ENCODE peak calls at places on chromosomes 3 and 15, in seven cellular contexts. B is HepG2, U is PC-3, N is H9, O is GM23248, P is astrocyte, M is SK-N-SH. X is an unnamed sample. For H4K20me1, the result is how much of the 10 kb centered on the place peaks cover.

GRCh38 chr15:94265009-94265408 is 33.6 kb downstream of the MCTP2 start:
- DNase-seq in N (no peak), B (no peak), P (no peak), M (no peak), O (peak), U (peak), X (peak)

GRCh38 chr15:63870403-63871209 is 36.9 kb upstream of the HERC1 start:
- DNase-seq in P (peak), M (no peak), B (peak), U (peak), N (peak), O (peak), X (peak)

GRCh38 chr3:143529018-143529478 is 319.2 kb downstream of the SLC9A9 start:
- DNase-seq in M (no peak), O (peak), B (no peak), N (no peak), U (no peak), P (no peak), X (no peak)

GRCh38 chr3:144524531-144524930 is 552.9 kb downstream of the DIPK2A start:
- DNase-seq in U (no peak), O (no peak), M (no peak), N (no peak), B (no peak), P (no peak), X (no peak)

GRCh38 chr3:185874119-185874518 is 49.3 kb upstream of the IGF2BP2 start:
- DNase-seq in M (no peak), O (no peak), P (no peak), U (no peak), B (no peak), N (peak), X (no peak)

GRCh38 chr3:135539351-135539750 is 426.2 kb upstream of the PPP2R3A start:
- DNase-seq in U (no peak), N (no peak), B (no peak), M (no peak), O (no peak), P (no peak), X (no peak)

GRCh38 chr15:68730491-68731317 is 90.0 kb downstream of the ANP32A start:
- DNase-seq in O (peak), M (peak), P (peak), B (peak), U (peak), N (peak), X (no peak)

GRCh38 chr3:72259755-72260589 is 475.0 kb upstream of the PROK2 start:
- DNase-seq in M (no peak), N (no peak), B (no peak), U (no peak), O (peak), P (no peak), X (no peak)

GRCh38 chr3:65110661-65111060 is 422.9 kb upstream of the ADAMTS9 start:
- DNase-seq in M (no peak), N (no peak), O (no peak), U (no peak), P (no peak), B (no peak), X (no peak)

DNA sequence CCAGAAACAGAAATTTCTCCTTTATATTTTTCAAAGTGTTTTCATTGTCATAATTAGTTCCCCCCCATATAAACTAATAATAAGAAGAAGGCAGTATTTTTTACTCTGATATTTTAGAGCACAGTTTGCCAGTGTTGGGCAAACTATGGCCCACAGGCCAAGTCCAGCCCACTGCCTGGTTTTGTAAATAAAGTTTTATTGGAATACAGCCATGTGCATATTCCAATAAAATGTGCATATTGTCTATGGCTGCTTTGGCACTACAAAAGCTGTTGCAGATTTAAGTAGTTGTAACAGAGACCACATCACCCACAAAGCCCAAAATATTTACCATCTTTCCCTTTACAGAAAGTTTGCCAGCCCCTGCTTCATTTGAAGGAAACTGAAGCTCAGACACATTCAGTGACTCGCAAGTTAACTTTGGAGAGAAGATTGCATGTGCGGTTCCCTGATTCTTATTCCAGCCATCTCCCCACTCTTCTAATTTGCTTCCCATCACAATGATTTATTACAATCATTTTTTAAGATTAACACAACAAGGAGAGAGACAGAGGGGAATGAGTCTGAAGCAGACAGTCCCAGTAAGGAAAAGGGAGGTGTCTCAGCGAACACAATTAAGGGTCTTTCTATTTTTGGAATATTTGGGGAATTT is 48.9 kb downstream of the RFTN1 start:
- DNase-seq in N (no peak), B (no peak), M (no peak), U (no peak), P (peak), O (peak), X (no peak)
- H4K20me1 ChIP-seq in N (under half), B (under half), M (under half), U (under half), P (under half), O (under half), X (under half)

GRCh38 chr15:58697220-58697619 is 52.3 kb downstream of the ADAM10 start:
- DNase-seq in O (no peak), B (no peak), U (no peak), N (no peak), P (no peak), M (no peak), X (no peak)
- H4K20me1 ChIP-seq in O (under half), B (under half), U (under half), N (under half), P (half or more), M (under half), X (under half)

GRCh38 chr3:128786434-128787020 is 60.5 kb downstream of the RAB7A start:
- DNase-seq in N (no peak), P (peak), M (no peak), U (no peak), B (no peak), O (peak), X (no peak)
- H4K20me1 ChIP-seq in N (under half), P (half or more), M (half or more), U (under half), B (half or more), O (under half), X (under half)

GRCh38 chr3:172177046-172177445 is 137.7 kb downstream of the FNDC3B start:
- DNase-seq in M (no peak), U (no peak), N (no peak), P (peak), B (no peak), O (peak), X (no peak)
- H4K20me1 ChIP-seq in M (under half), U (under half), N (under half), P (half or more), B (half or more), O (under half), X (under half)

GRCh38 chr3:197201840-197202452 is 96.5 kb downstream of the DLG1 start:
- DNase-seq in N (no peak), O (no peak), B (no peak), M (no peak), U (no peak), P (no peak), X (no peak)
- H4K20me1 ChIP-seq in N (under half), O (under half), B (under half), M (half or more), U (under half), P (half or more), X (under half)

GRCh38 chr15:89408512-89409183 is 74.0 kb upstream of the POLG start:
- DNase-seq in N (no peak), B (no peak), M (no peak), O (peak), U (no peak), P (no peak), X (no peak)
- H4K20me1 ChIP-seq in N (under half), B (under half), M (under half), O (under half), U (under half), P (under half), X (under half)

DNA sequence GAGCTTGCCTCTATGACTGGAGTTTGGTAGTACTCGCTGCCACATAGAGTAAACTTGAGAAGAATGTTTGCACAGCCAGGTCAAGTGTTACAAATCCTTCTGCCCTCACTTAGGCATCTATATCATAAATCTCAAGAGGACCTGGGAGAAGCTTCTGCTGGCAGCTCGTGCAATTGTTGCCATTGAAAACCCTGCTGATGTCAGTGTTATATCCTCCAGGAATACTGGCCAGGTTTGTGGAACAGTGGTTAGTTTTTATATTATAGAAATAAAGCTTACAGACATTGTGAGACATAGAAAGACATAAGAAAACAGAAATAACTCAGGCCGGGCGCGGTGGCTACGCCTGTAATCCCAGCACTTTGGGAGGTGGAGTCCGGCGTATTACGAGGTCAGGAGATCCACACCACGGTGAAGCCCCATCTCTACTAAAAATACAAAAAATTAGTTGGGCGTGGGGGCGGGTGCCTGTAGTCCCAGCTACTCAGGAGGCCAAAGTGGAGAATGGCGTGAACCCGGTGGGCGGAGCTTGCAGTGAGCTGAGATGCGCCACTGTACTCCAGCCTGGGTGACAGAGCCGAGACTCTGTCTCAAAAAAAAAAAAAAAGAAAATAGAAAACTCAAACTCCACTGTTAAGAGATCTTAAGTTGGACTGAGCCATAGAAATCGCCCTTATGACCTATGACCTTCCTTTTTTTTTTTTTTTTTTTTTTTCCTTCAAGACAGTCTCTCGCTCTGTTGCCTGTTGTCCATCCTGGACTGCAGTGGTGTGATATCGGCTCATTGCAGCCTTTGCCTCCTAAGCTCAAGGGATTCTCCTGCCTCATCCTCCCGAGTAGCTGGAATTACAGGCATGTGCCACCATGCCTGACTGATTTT is 2.2 kb downstream of the RPSA start:
- DNase-seq in B (no peak), U (no peak), M (no peak), O (no peak), P (no peak), N (no peak), X (no peak)
- H4K20me1 ChIP-seq in B (under half), U (half or more), M (half or more), O (under half), P (half or more), N (under half), X (under half)